ENCODE peak calls at places on chromosomes 7 and 10, in seven cellular contexts. L is IMR-90; R is T-helper 22 cell; I is T-cell; V is myocyte; S is activated naive CD4-positive, alpha-beta T cell; O is lower lobe of right lung. H is an unnamed sample.

GRCh38 chr7:150737265-150738055 is at the start of gene GIMAP5:
- DNase-seq in L (no peak), R (peak), I (no peak), V (no peak), S (peak), O (no peak), H (peak)

GRCh38 chr7:780056-780455 is 52.2 kb upstream of the SUN1 start:
- DNase-seq in L (no peak), R (no peak), I (no peak), V (no peak), S (no peak), O (peak), H (no peak)

GRCh38 chr10:79299397-79300370 is 47.6 kb upstream of the PPIF start:
- DNase-seq in L (peak), R (no peak), I (no peak), V (peak), S (no peak), O (no peak), H (no peak)

GRCh38 chr10:70743430-70743788 is 41.8 kb downstream of the TBATA start:
- DNase-seq in L (no peak), R (no peak), I (no peak), V (no peak), S (no peak), O (peak), H (no peak)

GRCh38 chr10:48759113-48759901 is 74.6 kb downstream of the WDFY4 start:
- DNase-seq in L (no peak), R (no peak), I (no peak), V (no peak), S (no peak), O (no peak), H (no peak)

GRCh38 chr10:123236122-123236521 is 81.9 kb downstream of the BUB3 start:
- DNase-seq in L (no peak), R (no peak), I (no peak), V (no peak), S (no peak), O (no peak), H (no peak)

GRCh38 chr7:92547579-92547978 is 19.0 kb downstream of the RBM48 start:
- DNase-seq in L (no peak), R (no peak), I (no peak), V (peak), S (no peak), O (no peak), H (no peak)

GRCh38 chr10:70320751-70321150 is 36.9 kb upstream of the NPFFR1 start:
- DNase-seq in L (no peak), R (no peak), I (no peak), V (no peak), S (no peak), O (no peak), H (no peak)

GRCh38 chr7:376306-376969 is 86.5 kb downstream of the FOXL3 start:
- DNase-seq in L (no peak), R (no peak), I (no peak), V (no peak), S (no peak), O (no peak), H (no peak)

GRCh38 chr7:132407764-132408163 is 168.5 kb downstream of the PLXNA4 start:
- DNase-seq in L (no peak), R (no peak), I (no peak), V (no peak), S (no peak), O (no peak), H (no peak)

GRCh38 chr10:49759787-49760551 is 2.2 kb downstream of the OGDHL start:
- DNase-seq in L (no peak), R (no peak), I (no peak), V (no peak), S (no peak), O (no peak), H (no peak)

GRCh38 chr7:128053023-128053422 is 21.8 kb upstream of the LRRC4 start:
- DNase-seq in L (peak), R (no peak), I (no peak), V (peak), S (no peak), O (no peak), H (no peak)

GRCh38 chr7:96414931-96415292 is 93.0 kb upstream of the SLC25A13 start:
- DNase-seq in L (peak), R (no peak), I (peak), V (peak), S (no peak), O (no peak), H (peak)

GRCh38 chr10:104032144-104032775 is 53.4 kb downstream of the COL17A1 start:
- DNase-seq in L (no peak), R (no peak), I (no peak), V (no peak), S (no peak), O (no peak), H (no peak)

GRCh38 chr10:77710081-77710551 is 72.5 kb upstream of the KCNMA1 start:
- DNase-seq in L (no peak), R (no peak), I (no peak), V (no peak), S (no peak), O (no peak), H (no peak)

GRCh38 chr7:132134814-132135445 is 441.3 kb downstream of the PLXNA4 start:
- DNase-seq in L (no peak), R (no peak), I (no peak), V (no peak), S (no peak), O (no peak), H (no peak)

GRCh38 chr10:95237376-95238170 is 43.5 kb downstream of the ACSM6 start:
- DNase-seq in L (peak), R (no peak), I (no peak), V (peak), S (no peak), O (no peak), H (no peak)